ENCODE peak calls at places on chromosomes 11 and 22, in six cellular contexts. C is thoracic aorta; B is HCT116; L is A673; Q is CD4-positive, CD25-positive, alpha-beta regulatory T cell; O is aorta. I is an unnamed sample.
A peak's percentile ranks its signal among the peaks of the same experiment; 100 is the strongest.

GRCh38 chr22:49760280-49760629 is 67.4 kb downstream of the BRD1 start:
- DNase-seq in Q (no peak), L (no peak), O (no peak), C (no peak), B (no peak), I (no peak)

GRCh38 chr11:66221726-66222236 is 46.7 kb upstream of the RAB1B start:
- DNase-seq in B (no peak), C (no peak), O (peak; percentile 47), Q (no peak), L (peak; percentile 67), I (peak; percentile 65)

GRCh38 chr22:38083931-38084631 is at the start of gene SLC16A8:
- DNase-seq in C (no peak), Q (no peak), B (no peak), L (no peak), O (peak; percentile 67), I (no peak)

GRCh38 chr11:34682822-34683221 is 61.9 kb downstream of the EHF start:
- DNase-seq in Q (no peak), B (peak; percentile 38), L (no peak), C (no peak), O (no peak), I (no peak)

GRCh38 chr11:71451596-71452353 is 1.2 kb upstream of the NADSYN1 start:
- DNase-seq in L (peak; percentile 14), Q (no peak), B (no peak), C (no peak), O (peak; percentile 52), I (peak; percentile 56)

GRCh38 chr11:106495046-106495445 is 417.6 kb downstream of the AASDHPPT start:
- DNase-seq in Q (no peak), L (no peak), O (no peak), C (no peak), B (no peak), I (no peak)

GRCh38 chr11:117199061-117199915 is at the start of gene TAGLN:
- DNase-seq in L (peak; percentile 53), Q (no peak), B (no peak), O (peak; percentile 97), C (peak; percentile 85), I (peak; percentile 88)

GRCh38 chr11:129308241-129308865 is 67.3 kb upstream of the BARX2 start:
- DNase-seq in O (no peak), L (no peak), B (no peak), Q (no peak), C (no peak), I (no peak)

GRCh38 chr11:7537260-7537659 is 23.5 kb downstream of the PPFIBP2 start:
- DNase-seq in B (no peak), C (no peak), O (no peak), L (no peak), Q (no peak), I (no peak)

GRCh38 chr22:29478326-29479276 is 1.4 kb upstream of the NEFH start:
- DNase-seq in L (peak; percentile 62), Q (no peak), C (no peak), O (no peak), B (no peak), I (no peak)

GRCh38 chr11:79437981-79438630 is 2.7 kb downstream of the TENM4 start:
- DNase-seq in C (no peak), L (peak; percentile 19), O (peak; percentile 75), Q (no peak), B (no peak), I (peak; percentile 73)

GRCh38 chr11:1433568-1433967 is 43.8 kb downstream of the BRSK2 start:
- DNase-seq in C (no peak), L (no peak), Q (no peak), B (no peak), O (no peak), I (no peak)

GRCh38 chr22:49779853-49780271 is 47.8 kb downstream of the BRD1 start:
- DNase-seq in O (peak; percentile 57), L (no peak), C (no peak), B (no peak), Q (no peak), I (no peak)

GRCh38 chr22:38419121-38419863 is 35.7 kb downstream of the KCNJ4 start:
- DNase-seq in C (no peak), L (no peak), Q (no peak), B (no peak), O (peak; percentile 69), I (no peak)

GRCh38 chr11:112173152-112173551 is 2.2 kb upstream of the BCO2 start:
- DNase-seq in B (no peak), Q (no peak), L (peak; percentile 40), C (no peak), O (no peak), I (no peak)

GRCh38 chr22:45565973-45566372 is 63.3 kb downstream of the FBLN1 start:
- DNase-seq in L (no peak), Q (no peak), O (peak; percentile 9), B (no peak), C (no peak), I (no peak)

GRCh38 chr22:32850157-32850556 is 48.7 kb downstream of the TIMP3 start:
- DNase-seq in L (no peak), C (no peak), Q (no peak), B (no peak), O (no peak), I (no peak)

GRCh38 chr22:46679711-46680269 is 58.3 kb downstream of the CERK start:
- DNase-seq in B (no peak), L (no peak), O (no peak), Q (no peak), C (no peak), I (no peak)

GRCh38 chr11:65078786-65079342 is 5.0 kb downstream of the CDCA5 start:
- DNase-seq in O (no peak), Q (no peak), C (no peak), B (no peak), L (no peak), I (no peak)

GRCh38 chr22:31124811-31125465 is 2.2 kb downstream of the INPP5J start:
- DNase-seq in Q (no peak), C (no peak), L (no peak), O (peak; percentile 60), B (no peak), I (no peak)

GRCh38 chr22:25992331-25992730 is 176.9 kb upstream of the SEZ6L start:
- DNase-seq in O (no peak), Q (no peak), B (no peak), C (no peak), L (no peak), I (no peak)

GRCh38 chr22:45787770-45788169 is 116.1 kb downstream of the ATXN10 start:
- DNase-seq in C (no peak), O (no peak), B (no peak), Q (no peak), L (no peak), I (no peak)

GRCh38 chr22:38078046-38078840 is 5.7 kb downstream of the SLC16A8 start:
- DNase-seq in C (no peak), L (no peak), B (no peak), Q (no peak), O (no peak), I (no peak)

GRCh38 chr11:16982256-16982671 is 31.9 kb downstream of the PLEKHA7 start:
- DNase-seq in L (no peak), C (no peak), B (no peak), Q (no peak), O (no peak), I (no peak)

GRCh38 chr11:69123593-69124545 is 31.9 kb upstream of the SMIM38 start:
- DNase-seq in B (no peak), L (no peak), Q (no peak), O (no peak), C (no peak), I (no peak)
- H3K27ac ChIP-seq in B (peak overlapping the region; percentile 98), L (peak overlapping the region; percentile 54), Q (peak overlapping the region; percentile 62), O (peak overlapping the region; percentile 11), C (peak overlapping the region; percentile 68), I (no peak overlapping the region)

DNA sequence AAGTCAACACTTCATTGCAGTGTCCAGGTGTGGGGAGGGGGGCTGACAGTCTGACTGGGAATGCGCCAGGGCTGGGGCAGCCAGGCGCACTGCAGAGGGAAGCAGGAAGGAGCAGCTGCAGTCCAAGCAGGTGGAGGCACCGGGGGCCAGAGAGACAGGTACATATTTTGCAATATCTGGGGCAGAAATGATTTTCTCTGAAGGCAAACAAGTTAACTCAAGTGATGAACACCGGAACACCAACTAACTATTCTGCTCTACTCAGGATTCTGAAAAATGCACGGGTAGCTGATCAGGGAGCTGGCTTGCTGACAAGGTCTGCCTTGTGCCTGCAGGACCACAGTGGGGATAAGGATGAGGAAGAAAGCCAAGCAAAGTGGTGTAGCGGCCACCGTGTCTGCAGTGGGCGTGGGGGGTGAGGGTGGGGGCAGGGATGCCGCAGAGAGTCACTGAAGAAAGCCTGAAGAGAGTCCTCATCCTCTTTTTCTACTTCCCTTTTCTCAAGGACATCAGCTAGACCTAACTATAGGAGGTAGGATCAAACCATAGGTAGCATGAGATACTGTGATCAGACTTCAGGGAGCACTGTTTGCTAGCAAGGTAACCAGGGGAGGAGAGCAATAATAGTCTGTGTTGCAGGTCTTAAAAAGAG is 83.4 kb downstream of the SCN3B start:
- DNase-seq in L (no peak), Q (no peak), C (no peak), O (no peak), B (no peak), I (no peak)
- H3K27ac ChIP-seq in L (no peak overlapping the region), Q (no peak overlapping the region), C (no peak overlapping the region), O (no peak overlapping the region), B (no peak overlapping the region), I (no peak overlapping the region)

DNA sequence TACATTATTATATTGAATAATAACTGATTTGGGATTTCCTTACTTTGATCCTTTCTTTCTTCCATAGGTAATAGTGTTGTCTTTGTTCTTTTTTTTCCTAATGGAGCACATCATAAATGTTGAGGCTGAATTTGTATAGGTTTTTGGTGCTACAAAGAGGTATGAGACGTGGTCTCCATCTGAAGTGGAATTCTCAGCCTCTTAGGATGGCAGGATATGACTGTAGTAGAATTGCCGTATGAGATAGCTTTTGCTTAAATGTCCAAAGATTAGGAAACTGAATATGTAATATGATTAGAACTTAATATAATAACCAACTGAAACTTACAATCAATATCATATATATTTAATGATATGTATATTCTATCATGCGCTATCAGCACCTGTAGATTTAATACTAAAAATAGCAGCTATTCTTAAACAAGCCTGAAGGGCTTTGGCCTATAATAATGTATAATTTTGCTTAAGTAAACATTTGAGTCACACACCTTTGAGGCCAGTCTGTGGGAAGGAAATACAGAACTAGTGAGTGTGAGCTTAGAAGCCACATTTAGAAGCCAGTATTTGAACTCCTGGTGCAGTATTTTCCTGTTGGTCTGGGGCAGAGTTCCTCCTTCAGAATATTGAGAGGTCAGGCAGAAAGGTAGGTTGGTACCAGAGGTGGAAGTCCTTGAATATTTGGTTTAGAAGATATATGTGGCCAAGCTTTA is 62.6 kb downstream of the SWAP70 start:
- DNase-seq in O (no peak), Q (no peak), C (no peak), L (no peak), B (peak; percentile 23), I (no peak)
- H3K27ac ChIP-seq in O (no peak overlapping the region), Q (no peak overlapping the region), C (no peak overlapping the region), L (no peak overlapping the region), B (peak overlapping the region; percentile 36), I (no peak overlapping the region)

GRCh38 chr22:36453266-36453607 is 28.2 kb downstream of the TXN2 start:
- DNase-seq in B (no peak), C (no peak), L (no peak), O (no peak), Q (no peak), I (no peak)
- H3K27ac ChIP-seq in B (no peak overlapping the region), C (peak overlapping the region; percentile 95), L (no peak overlapping the region), O (no peak overlapping the region), Q (peak overlapping the region; percentile 95), I (peak overlapping the region; percentile 95)

I was measured in tibial artery.